ENCODE peak calls at places on chromosomes 1 and 21, in four cellular contexts. K is endothelial cell of umbilical vein, A is K562, W is A549. U is an unnamed sample.

GRCh38 chr1:98133151-98133550 is 212.3 kb upstream of the DPYD start:
- DNase-seq in K (no peak), A (no peak), W (no peak), U (no peak)

GRCh38 chr1:17276568-17276967 is 27.7 kb downstream of the PADI3 start:
- DNase-seq in K (no peak), A (no peak), W (peak), U (no peak)

GRCh38 chr1:65075123-65075976 is 72.7 kb upstream of the AK4 start:
- DNase-seq in K (peak), A (peak), W (peak), U (peak)

GRCh38 chr1:154181944-154182341 is 10.0 kb downstream of the TPM3 start:
- DNase-seq in K (no peak), A (no peak), W (no peak), U (no peak)

GRCh38 chr1:227192163-227192562 is 126.1 kb downstream of the CDC42BPA start:
- DNase-seq in K (peak), A (peak), W (peak), U (no peak)

GRCh38 chr21:27590271-27590670 is 623.4 kb upstream of the ADAMTS5 start:
- DNase-seq in K (peak), A (no peak), W (no peak), U (no peak)

GRCh38 chr1:6329851-6330250 is 63.7 kb downstream of the ACOT7 start:
- DNase-seq in K (no peak), A (no peak), W (no peak), U (no peak)

GRCh38 chr1:232047473-232047872 is 420.9 kb downstream of the DISC1 start:
- DNase-seq in K (no peak), A (no peak), W (peak), U (no peak)

GRCh38 chr1:41461790-41462679 is 22.4 kb downstream of the EDN2 start:
- DNase-seq in K (no peak), A (no peak), W (no peak), U (peak)

GRCh38 chr1:7005762-7006161 is 220.5 kb downstream of the CAMTA1 start:
- DNase-seq in K (no peak), A (no peak), W (no peak), U (no peak)

DNA sequence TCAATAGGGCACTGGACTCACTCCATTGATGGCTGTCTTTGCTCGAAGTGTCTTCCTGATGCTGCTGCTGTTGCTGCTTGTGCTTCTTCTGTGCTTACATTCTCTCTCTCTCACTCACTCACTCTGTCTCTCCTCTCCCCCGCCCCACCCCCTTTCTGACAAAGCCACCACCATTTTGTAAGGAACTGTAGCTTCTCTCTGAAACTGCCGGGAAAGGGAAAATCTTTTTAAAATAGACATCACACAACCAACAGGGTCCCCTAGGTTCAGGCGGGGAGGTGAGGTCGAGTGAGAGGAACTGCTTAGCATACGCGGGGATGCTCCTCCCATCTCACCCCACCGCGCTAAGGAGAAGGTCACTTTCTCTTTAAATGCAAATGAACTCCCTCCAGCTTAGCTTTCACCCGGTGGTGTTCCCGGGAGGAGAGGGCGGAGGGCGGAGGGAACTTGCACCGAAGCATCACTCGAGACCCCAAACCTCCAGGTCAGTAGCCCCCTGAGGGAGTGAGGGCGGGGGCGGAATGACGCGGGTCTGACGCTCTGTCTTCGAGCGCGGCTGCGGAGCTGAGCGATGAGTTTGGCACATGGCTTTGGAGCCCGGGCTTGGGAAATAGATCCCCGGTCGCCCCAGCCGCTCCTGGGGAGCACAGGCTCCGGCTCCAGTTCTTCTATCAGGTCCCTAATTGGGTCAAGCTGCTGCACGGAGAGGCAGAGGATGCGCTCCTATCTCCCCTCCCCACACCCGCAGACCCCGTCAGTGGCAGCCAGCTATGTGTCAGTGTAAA is at the start of gene CCDC28B:
- DNase-seq in K (peak), A (peak), W (no peak), U (no peak)
- TF ChIP-seq JUN in K (no peak), A (no peak), W (no peak), U (no peak)

DNA sequence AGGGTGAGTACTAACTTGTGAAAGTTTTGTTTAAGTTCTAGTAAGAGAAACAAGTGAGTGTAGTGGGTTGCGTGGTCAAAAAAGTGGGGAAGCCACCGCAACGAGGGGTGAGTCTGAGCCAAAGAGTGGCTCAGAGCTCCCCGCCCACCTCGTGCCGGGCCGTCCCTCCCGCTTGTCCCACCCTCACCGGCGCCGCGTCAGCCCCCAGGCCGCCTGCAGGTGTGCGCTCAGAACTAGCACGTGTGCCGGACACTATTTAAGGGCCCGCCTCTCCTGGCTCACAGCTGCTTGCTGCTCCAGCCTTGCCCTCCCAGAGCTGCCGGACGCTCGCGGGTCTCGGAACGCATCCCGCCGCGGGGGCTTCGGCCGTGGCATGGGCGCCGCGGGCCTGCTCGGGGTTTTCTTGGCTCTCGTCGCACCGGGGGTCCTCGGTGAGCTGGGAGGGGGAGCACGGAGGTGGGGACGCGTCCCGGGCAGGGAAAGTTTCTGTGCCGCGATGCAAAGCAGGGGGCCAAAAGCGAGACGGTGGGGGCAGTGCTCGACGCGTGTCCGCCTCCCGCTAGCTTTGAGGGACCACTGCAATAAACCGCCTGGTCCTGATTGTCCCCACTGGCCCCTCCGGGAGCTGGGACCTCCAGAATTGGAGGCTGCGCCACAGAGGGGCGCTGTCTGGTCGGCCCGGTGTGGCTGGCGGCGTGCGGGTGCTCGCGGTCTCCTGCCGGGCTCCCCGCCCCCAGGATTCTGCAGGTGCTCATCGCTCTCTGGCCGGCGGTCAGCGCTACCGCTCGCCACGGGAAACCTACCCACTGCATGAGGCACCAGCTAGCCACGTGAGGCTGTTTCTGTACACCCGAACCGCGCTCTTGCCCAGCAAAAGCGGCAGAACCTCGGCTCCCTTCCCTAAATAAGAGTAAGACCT is at the start of gene CR2:
- DNase-seq in K (no peak), A (peak), W (peak), U (peak)
- TF ChIP-seq JUN in K (no peak), A (no peak), W (no peak), U (no peak)

GRCh38 chr1:52503706-52504105 is 49.2 kb downstream of the TUT4 start:
- DNase-seq in K (no peak), A (no peak), W (no peak), U (no peak)

GRCh38 chr1:52504720-52505119 is 48.2 kb downstream of the TUT4 start:
- DNase-seq in K (no peak), A (no peak), W (no peak), U (no peak)

GRCh38 chr1:52506920-52507546 is 45.9 kb downstream of the TUT4 start:
- DNase-seq in K (no peak), A (no peak), W (no peak), U (no peak)

GRCh38 chr1:52506349-52506748 is 46.5 kb downstream of the TUT4 start:
- DNase-seq in K (no peak), A (no peak), W (no peak), U (no peak)

GRCh38 chr1:52502789-52503188 is 50.1 kb downstream of the TUT4 start:
- DNase-seq in K (no peak), A (no peak), W (no peak), U (no peak)
- TF ChIP-seq JUN in K (no peak), A (no peak), W (no peak), U (no peak)

DNA sequence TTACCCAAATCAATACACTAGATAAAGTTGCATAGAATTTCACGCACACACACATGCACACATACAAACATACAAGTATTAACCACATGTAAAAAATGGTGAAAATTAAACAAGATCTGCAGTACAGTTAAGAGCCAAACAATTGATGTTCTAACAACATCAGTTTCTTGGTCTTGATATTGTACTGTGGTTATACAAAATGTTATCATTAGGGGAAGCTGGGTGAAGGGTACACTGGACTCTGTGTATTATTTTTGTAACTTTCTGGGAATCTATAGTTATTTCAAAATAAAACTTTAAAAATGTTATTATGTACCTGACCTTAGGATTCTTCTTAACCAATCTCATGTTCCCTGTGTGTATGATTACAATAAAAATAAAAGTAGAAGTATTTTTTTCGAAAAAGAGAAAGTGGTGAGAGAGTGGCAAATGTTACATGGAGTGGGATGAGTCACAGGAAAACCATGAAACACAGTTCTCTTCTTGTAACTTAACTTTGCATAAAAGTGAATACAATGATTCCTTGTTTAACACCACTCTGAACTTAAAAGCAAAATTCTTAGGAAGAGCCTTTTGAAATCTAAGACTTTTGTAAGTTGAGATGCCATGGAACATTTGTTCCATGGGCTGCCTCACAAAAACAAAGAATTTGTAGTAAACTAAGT is 101.6 kb upstream of the RUNX1 start:
- DNase-seq in K (no peak), A (no peak), W (no peak), U (no peak)
- TF ChIP-seq JUN in K (peak), A (no peak), W (no peak), U (no peak)

GRCh38 chr1:156106624-156107488 is 7.7 kb upstream of the LMNA start:
- DNase-seq in K (no peak), A (peak), W (peak), U (no peak)
- TF ChIP-seq JUN in K (no peak), A (no peak), W (no peak), U (no peak)

DNA sequence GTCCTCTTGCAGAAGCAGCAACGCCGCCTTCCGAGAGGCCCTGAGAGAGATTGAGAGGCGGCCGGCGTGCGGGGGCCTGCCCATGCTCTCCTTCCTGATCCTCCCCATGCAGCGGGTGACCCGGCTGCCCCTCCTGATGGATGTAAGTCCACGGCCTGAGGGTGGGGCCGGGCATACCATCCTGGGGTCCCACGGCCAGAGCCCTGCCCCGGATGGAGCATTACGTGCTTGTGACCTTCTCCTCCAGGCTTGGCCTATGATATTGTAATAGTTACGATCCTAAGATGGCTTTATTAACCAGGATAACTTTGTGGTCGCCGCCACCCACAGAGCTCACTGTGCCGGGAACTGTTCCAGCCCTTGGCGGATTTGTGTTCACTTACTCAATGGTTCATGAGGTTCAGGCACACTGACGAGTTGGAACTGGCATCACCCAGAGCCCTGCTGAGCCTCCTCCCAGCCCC is 18.9 kb downstream of the ARHGEF16 start:
- DNase-seq in K (no peak), A (no peak), W (no peak), U (no peak)
- TF ChIP-seq JUN in K (no peak), A (no peak), W (no peak), U (no peak)

DNA sequence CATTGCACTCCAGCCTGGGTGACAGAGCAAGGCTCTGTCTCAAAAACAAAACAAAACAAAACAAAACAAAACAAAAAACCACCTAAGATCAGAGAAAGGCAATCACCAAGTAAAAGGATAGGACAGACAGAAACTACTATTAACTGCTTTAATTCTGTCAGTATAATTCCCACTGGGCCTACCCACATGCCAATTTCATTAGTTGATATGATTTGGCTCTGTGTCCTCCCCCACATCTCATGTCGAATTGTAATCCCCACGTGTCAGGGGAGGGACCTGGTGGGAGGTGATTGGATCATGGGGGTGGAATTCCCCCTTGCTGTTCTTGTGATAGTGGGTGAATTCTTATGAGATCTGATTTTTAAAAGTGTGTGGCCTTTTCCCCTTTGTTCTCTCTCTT is 27.2 kb upstream of the CAPZB start:
- DNase-seq in K (no peak), A (no peak), W (no peak), U (no peak)
- TF ChIP-seq JUN in K (no peak), A (no peak), W (no peak), U (no peak)

DNA sequence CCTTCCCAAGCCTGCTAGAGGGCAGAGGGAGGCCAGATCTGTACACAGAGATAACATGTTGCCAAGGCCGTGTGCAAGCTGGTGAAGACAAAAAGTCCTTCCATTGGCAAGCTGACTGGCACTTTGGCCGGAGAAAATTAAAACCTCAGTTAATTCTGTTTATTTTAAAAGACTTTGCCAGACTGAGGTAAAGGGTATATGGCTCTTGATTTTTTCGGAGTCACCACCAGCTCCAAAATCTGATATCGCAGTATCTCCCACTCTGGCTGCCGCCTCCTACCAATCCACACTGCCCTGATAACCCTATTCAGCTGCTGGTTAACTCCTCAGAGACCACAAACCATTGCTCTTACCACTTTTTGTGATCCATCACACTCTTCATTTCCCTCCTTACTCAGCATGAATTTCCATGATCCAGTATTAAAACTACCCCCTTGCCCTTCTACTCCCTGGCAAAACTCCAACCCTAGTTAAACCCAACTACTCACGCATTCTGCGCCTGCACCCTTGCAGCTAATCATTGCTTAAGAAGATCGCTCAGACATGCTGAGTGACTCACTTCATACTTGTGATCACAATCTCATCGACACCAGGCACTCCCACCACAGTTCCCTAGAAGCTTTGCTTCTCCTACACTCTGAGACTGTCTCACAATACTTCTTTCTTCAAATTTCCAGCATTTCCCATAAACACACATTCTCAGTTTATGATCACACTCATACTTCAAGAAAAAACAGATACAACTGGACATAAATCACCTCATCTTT is 5.8 kb upstream of the PPP1R15B start:
- DNase-seq in K (peak), A (peak), W (peak), U (peak)
- TF ChIP-seq JUN in K (peak), A (peak), W (peak), U (no peak)

U was measured in HepG2.